ENCODE peak calls at places on chromosome 6, in ten cellular contexts. One of them, this sample, is unnamed.

GRCh38 chr6:137861550-137862337 is 5.3 kb upstream of the TNFAIP3 start:
- DNase-seq in PC-9: no peak
- DNase-seq in fibroblast of pulmonary artery: no peak
- DNase-seq in AML-193: no peak
- DNase-seq in NCI-H1105: no peak
- DNase-seq in T follicular helper cell: no peak
- DNase-seq in stimulated activated CD4-positive, alpha-beta T cell treated with anti-CD3 and anti-CD28 coated beads, Interleukin-1b, Interleukin-23, amount 100 ng/mL, for 24 hours: no peak
- DNase-seq in endothelial cell of umbilical vein: no peak
- DNase-seq in mesothelial cell of epicardium: no peak
- DNase-seq in GDM1: no peak
- DNase-seq in this sample: no peak

GRCh38 chr6:22451960-22452359 is 117.4 kb upstream of the HDGFL1 start:
- DNase-seq in mesothelial cell of epicardium: no peak
- DNase-seq in fibroblast of pulmonary artery: no peak
- DNase-seq in AML-193: no peak
- DNase-seq in GDM1: no peak
- DNase-seq in NCI-H1105: no peak
- DNase-seq in stimulated activated CD4-positive, alpha-beta T cell treated with anti-CD3 and anti-CD28 coated beads, Interleukin-1b, Interleukin-23, amount 100 ng/mL, for 24 hours: no peak
- DNase-seq in T follicular helper cell: no peak
- DNase-seq in endothelial cell of umbilical vein: no peak
- DNase-seq in PC-9: no peak
- DNase-seq in this sample: no peak

GRCh38 chr6:28408076-28408802 is 8.7 kb upstream of the ZSCAN12 start:
- DNase-seq in stimulated activated CD4-positive, alpha-beta T cell treated with anti-CD3 and anti-CD28 coated beads, Interleukin-1b, Interleukin-23, amount 100 ng/mL, for 24 hours: no peak
- DNase-seq in PC-9: no peak
- DNase-seq in endothelial cell of umbilical vein: no peak
- DNase-seq in NCI-H1105: no peak
- DNase-seq in mesothelial cell of epicardium: no peak
- DNase-seq in GDM1: no peak
- DNase-seq in AML-193: no peak
- DNase-seq in fibroblast of pulmonary artery: peak
- DNase-seq in T follicular helper cell: no peak
- DNase-seq in this sample: no peak

GRCh38 chr6:105896821-105897095 is 189.4 kb upstream of the PRDM1 start:
- DNase-seq in GDM1: no peak
- DNase-seq in stimulated activated CD4-positive, alpha-beta T cell treated with anti-CD3 and anti-CD28 coated beads, Interleukin-1b, Interleukin-23, amount 100 ng/mL, for 24 hours: no peak
- DNase-seq in T follicular helper cell: no peak
- DNase-seq in AML-193: no peak
- DNase-seq in NCI-H1105: no peak
- DNase-seq in PC-9: no peak
- DNase-seq in endothelial cell of umbilical vein: no peak
- DNase-seq in fibroblast of pulmonary artery: no peak
- DNase-seq in mesothelial cell of epicardium: no peak
- DNase-seq in this sample: no peak

GRCh38 chr6:106300944-106301343 is 24.6 kb downstream of the ATG5 start:
- DNase-seq in NCI-H1105: no peak
- DNase-seq in mesothelial cell of epicardium: no peak
- DNase-seq in AML-193: peak
- DNase-seq in fibroblast of pulmonary artery: peak
- DNase-seq in PC-9: no peak
- DNase-seq in GDM1: no peak
- DNase-seq in endothelial cell of umbilical vein: peak
- DNase-seq in T follicular helper cell: no peak
- DNase-seq in stimulated activated CD4-positive, alpha-beta T cell treated with anti-CD3 and anti-CD28 coated beads, Interleukin-1b, Interleukin-23, amount 100 ng/mL, for 24 hours: no peak
- DNase-seq in this sample: peak

GRCh38 chr6:43665376-43665775 is 20.5 kb downstream of the RSPH9 start:
- DNase-seq in mesothelial cell of epicardium: no peak
- DNase-seq in AML-193: no peak
- DNase-seq in stimulated activated CD4-positive, alpha-beta T cell treated with anti-CD3 and anti-CD28 coated beads, Interleukin-1b, Interleukin-23, amount 100 ng/mL, for 24 hours: no peak
- DNase-seq in T follicular helper cell: no peak
- DNase-seq in endothelial cell of umbilical vein: no peak
- DNase-seq in GDM1: no peak
- DNase-seq in fibroblast of pulmonary artery: no peak
- DNase-seq in PC-9: peak
- DNase-seq in NCI-H1105: no peak
- DNase-seq in this sample: no peak

GRCh38 chr6:156828280-156828703 is 51.1 kb downstream of the ARID1B start:
- DNase-seq in GDM1: no peak
- DNase-seq in PC-9: peak
- DNase-seq in endothelial cell of umbilical vein: no peak
- DNase-seq in mesothelial cell of epicardium: no peak
- DNase-seq in stimulated activated CD4-positive, alpha-beta T cell treated with anti-CD3 and anti-CD28 coated beads, Interleukin-1b, Interleukin-23, amount 100 ng/mL, for 24 hours: no peak
- DNase-seq in fibroblast of pulmonary artery: peak
- DNase-seq in NCI-H1105: no peak
- DNase-seq in AML-193: no peak
- DNase-seq in T follicular helper cell: no peak
- DNase-seq in this sample: no peak

GRCh38 chr6:6221829-6222535 is 98.5 kb downstream of the F13A1 start:
- DNase-seq in NCI-H1105: no peak
- DNase-seq in PC-9: no peak
- DNase-seq in fibroblast of pulmonary artery: no peak
- DNase-seq in mesothelial cell of epicardium: no peak
- DNase-seq in stimulated activated CD4-positive, alpha-beta T cell treated with anti-CD3 and anti-CD28 coated beads, Interleukin-1b, Interleukin-23, amount 100 ng/mL, for 24 hours: no peak
- DNase-seq in AML-193: peak
- DNase-seq in endothelial cell of umbilical vein: no peak
- DNase-seq in GDM1: no peak
- DNase-seq in T follicular helper cell: no peak
- DNase-seq in this sample: peak

GRCh38 chr6:85428486-85428885 is 21.4 kb upstream of the NT5E start:
- DNase-seq in mesothelial cell of epicardium: no peak
- DNase-seq in endothelial cell of umbilical vein: no peak
- DNase-seq in AML-193: no peak
- DNase-seq in NCI-H1105: no peak
- DNase-seq in T follicular helper cell: no peak
- DNase-seq in GDM1: no peak
- DNase-seq in stimulated activated CD4-positive, alpha-beta T cell treated with anti-CD3 and anti-CD28 coated beads, Interleukin-1b, Interleukin-23, amount 100 ng/mL, for 24 hours: no peak
- DNase-seq in PC-9: no peak
- DNase-seq in fibroblast of pulmonary artery: no peak
- DNase-seq in this sample: no peak

GRCh38 chr6:144294016-144294415 is 8.9 kb downstream of the UTRN start:
- DNase-seq in T follicular helper cell: no peak
- DNase-seq in mesothelial cell of epicardium: no peak
- DNase-seq in stimulated activated CD4-positive, alpha-beta T cell treated with anti-CD3 and anti-CD28 coated beads, Interleukin-1b, Interleukin-23, amount 100 ng/mL, for 24 hours: no peak
- DNase-seq in AML-193: no peak
- DNase-seq in endothelial cell of umbilical vein: peak
- DNase-seq in GDM1: no peak
- DNase-seq in fibroblast of pulmonary artery: peak
- DNase-seq in NCI-H1105: no peak
- DNase-seq in PC-9: peak
- DNase-seq in this sample: no peak

GRCh38 chr6:34657037-34657306 is 39.6 kb downstream of the ILRUN start:
- DNase-seq in T follicular helper cell: no peak
- DNase-seq in endothelial cell of umbilical vein: no peak
- DNase-seq in mesothelial cell of epicardium: no peak
- DNase-seq in PC-9: no peak
- DNase-seq in GDM1: no peak
- DNase-seq in AML-193: no peak
- DNase-seq in stimulated activated CD4-positive, alpha-beta T cell treated with anti-CD3 and anti-CD28 coated beads, Interleukin-1b, Interleukin-23, amount 100 ng/mL, for 24 hours: no peak
- DNase-seq in fibroblast of pulmonary artery: no peak
- DNase-seq in NCI-H1105: no peak
- DNase-seq in this sample: no peak

GRCh38 chr6:69145062-69145461 is 510.0 kb downstream of the ADGRB3 start:
- DNase-seq in T follicular helper cell: no peak
- DNase-seq in PC-9: no peak
- DNase-seq in mesothelial cell of epicardium: no peak
- DNase-seq in endothelial cell of umbilical vein: no peak
- DNase-seq in AML-193: no peak
- DNase-seq in NCI-H1105: no peak
- DNase-seq in stimulated activated CD4-positive, alpha-beta T cell treated with anti-CD3 and anti-CD28 coated beads, Interleukin-1b, Interleukin-23, amount 100 ng/mL, for 24 hours: no peak
- DNase-seq in fibroblast of pulmonary artery: no peak
- DNase-seq in GDM1: no peak
- DNase-seq in this sample: no peak

GRCh38 chr6:34867484-34867883 is 20.4 kb downstream of the TAF11 start:
- DNase-seq in PC-9: no peak
- DNase-seq in AML-193: no peak
- DNase-seq in stimulated activated CD4-positive, alpha-beta T cell treated with anti-CD3 and anti-CD28 coated beads, Interleukin-1b, Interleukin-23, amount 100 ng/mL, for 24 hours: no peak
- DNase-seq in NCI-H1105: no peak
- DNase-seq in mesothelial cell of epicardium: no peak
- DNase-seq in GDM1: peak
- DNase-seq in T follicular helper cell: no peak
- DNase-seq in endothelial cell of umbilical vein: no peak
- DNase-seq in fibroblast of pulmonary artery: peak
- DNase-seq in this sample: peak

GRCh38 chr6:136975089-136975715 is 53.1 kb downstream of the SLC35D3 start:
- DNase-seq in endothelial cell of umbilical vein: no peak
- DNase-seq in NCI-H1105: no peak
- DNase-seq in T follicular helper cell: no peak
- DNase-seq in stimulated activated CD4-positive, alpha-beta T cell treated with anti-CD3 and anti-CD28 coated beads, Interleukin-1b, Interleukin-23, amount 100 ng/mL, for 24 hours: no peak
- DNase-seq in fibroblast of pulmonary artery: no peak
- DNase-seq in PC-9: no peak
- DNase-seq in AML-193: no peak
- DNase-seq in GDM1: no peak
- DNase-seq in mesothelial cell of epicardium: no peak
- DNase-seq in this sample: no peak

GRCh38 chr6:7156666-7157278 is 49.0 kb downstream of the RREB1 start:
- DNase-seq in PC-9: no peak
- DNase-seq in mesothelial cell of epicardium: no peak
- DNase-seq in T follicular helper cell: no peak
- DNase-seq in NCI-H1105: no peak
- DNase-seq in GDM1: no peak
- DNase-seq in endothelial cell of umbilical vein: no peak
- DNase-seq in AML-193: no peak
- DNase-seq in fibroblast of pulmonary artery: no peak
- DNase-seq in stimulated activated CD4-positive, alpha-beta T cell treated with anti-CD3 and anti-CD28 coated beads, Interleukin-1b, Interleukin-23, amount 100 ng/mL, for 24 hours: no peak
- DNase-seq in this sample: no peak

GRCh38 chr6:152669894-152670293 is 27.8 kb upstream of the MYCT1 start:
- DNase-seq in fibroblast of pulmonary artery: peak
- DNase-seq in mesothelial cell of epicardium: no peak
- DNase-seq in GDM1: no peak
- DNase-seq in endothelial cell of umbilical vein: peak
- DNase-seq in T follicular helper cell: no peak
- DNase-seq in NCI-H1105: no peak
- DNase-seq in stimulated activated CD4-positive, alpha-beta T cell treated with anti-CD3 and anti-CD28 coated beads, Interleukin-1b, Interleukin-23, amount 100 ng/mL, for 24 hours: no peak
- DNase-seq in PC-9: no peak
- DNase-seq in AML-193: peak
- DNase-seq in this sample: peak

GRCh38 chr6:158574800-158575199 is 14.9 kb downstream of the TMEM181 start:
- DNase-seq in NCI-H1105: no peak
- DNase-seq in fibroblast of pulmonary artery: no peak
- DNase-seq in stimulated activated CD4-positive, alpha-beta T cell treated with anti-CD3 and anti-CD28 coated beads, Interleukin-1b, Interleukin-23, amount 100 ng/mL, for 24 hours: no peak
- DNase-seq in AML-193: no peak
- DNase-seq in endothelial cell of umbilical vein: no peak
- DNase-seq in mesothelial cell of epicardium: no peak
- DNase-seq in PC-9: no peak
- DNase-seq in GDM1: no peak
- DNase-seq in T follicular helper cell: no peak
- DNase-seq in this sample: no peak

GRCh38 chr6:106360989-106361430 is 493 bp downstream of the CRYBG1 start:
- DNase-seq in T follicular helper cell: no peak
- DNase-seq in NCI-H1105: peak
- DNase-seq in endothelial cell of umbilical vein: no peak
- DNase-seq in AML-193: no peak
- DNase-seq in PC-9: no peak
- DNase-seq in fibroblast of pulmonary artery: no peak
- DNase-seq in stimulated activated CD4-positive, alpha-beta T cell treated with anti-CD3 and anti-CD28 coated beads, Interleukin-1b, Interleukin-23, amount 100 ng/mL, for 24 hours: peak
- DNase-seq in mesothelial cell of epicardium: peak
- DNase-seq in GDM1: no peak
- DNase-seq in this sample: no peak

GRCh38 chr6:79648315-79648714 is 17.2 kb downstream of the SH3BGRL2 start:
- DNase-seq in fibroblast of pulmonary artery: peak
- DNase-seq in NCI-H1105: no peak
- DNase-seq in PC-9: no peak
- DNase-seq in endothelial cell of umbilical vein: peak
- DNase-seq in stimulated activated CD4-positive, alpha-beta T cell treated with anti-CD3 and anti-CD28 coated beads, Interleukin-1b, Interleukin-23, amount 100 ng/mL, for 24 hours: no peak
- DNase-seq in mesothelial cell of epicardium: no peak
- DNase-seq in AML-193: no peak
- DNase-seq in GDM1: no peak
- DNase-seq in T follicular helper cell: no peak
- DNase-seq in this sample: no peak

GRCh38 chr6:139173172-139173571 is 38.3 kb downstream of the HECA start:
- DNase-seq in mesothelial cell of epicardium: no peak
- DNase-seq in stimulated activated CD4-positive, alpha-beta T cell treated with anti-CD3 and anti-CD28 coated beads, Interleukin-1b, Interleukin-23, amount 100 ng/mL, for 24 hours: no peak
- DNase-seq in PC-9: no peak
- DNase-seq in fibroblast of pulmonary artery: no peak
- DNase-seq in GDM1: no peak
- DNase-seq in NCI-H1105: no peak
- DNase-seq in endothelial cell of umbilical vein: no peak
- DNase-seq in T follicular helper cell: no peak
- DNase-seq in AML-193: no peak
- DNase-seq in this sample: no peak

GRCh38 chr6:168240147-168240546 is 79.4 kb downstream of the DACT2 start:
- DNase-seq in endothelial cell of umbilical vein: no peak
- DNase-seq in PC-9: no peak
- DNase-seq in stimulated activated CD4-positive, alpha-beta T cell treated with anti-CD3 and anti-CD28 coated beads, Interleukin-1b, Interleukin-23, amount 100 ng/mL, for 24 hours: no peak
- DNase-seq in GDM1: no peak
- DNase-seq in mesothelial cell of epicardium: no peak
- DNase-seq in fibroblast of pulmonary artery: no peak
- DNase-seq in AML-193: no peak
- DNase-seq in NCI-H1105: no peak
- DNase-seq in T follicular helper cell: no peak
- DNase-seq in this sample: no peak

GRCh38 chr6:80143312-80143960 is 37.0 kb downstream of the BCKDHB start:
- DNase-seq in PC-9: peak
- DNase-seq in stimulated activated CD4-positive, alpha-beta T cell treated with anti-CD3 and anti-CD28 coated beads, Interleukin-1b, Interleukin-23, amount 100 ng/mL, for 24 hours: no peak
- DNase-seq in T follicular helper cell: no peak
- DNase-seq in endothelial cell of umbilical vein: peak
- DNase-seq in AML-193: peak
- DNase-seq in fibroblast of pulmonary artery: peak
- DNase-seq in mesothelial cell of epicardium: no peak
- DNase-seq in NCI-H1105: peak
- DNase-seq in GDM1: no peak
- DNase-seq in this sample: peak

GRCh38 chr6:27091661-27092315 is 155.7 kb upstream of the PRSS16 start:
- DNase-seq in GDM1: peak
- DNase-seq in mesothelial cell of epicardium: peak
- DNase-seq in AML-193: peak
- DNase-seq in endothelial cell of umbilical vein: peak
- DNase-seq in fibroblast of pulmonary artery: peak
- DNase-seq in T follicular helper cell: no peak
- DNase-seq in NCI-H1105: no peak
- DNase-seq in stimulated activated CD4-positive, alpha-beta T cell treated with anti-CD3 and anti-CD28 coated beads, Interleukin-1b, Interleukin-23, amount 100 ng/mL, for 24 hours: peak
- DNase-seq in PC-9: peak
- DNase-seq in this sample: peak

This sample was measured in SK-MEL-5.